ENCODE peak calls at places on chromosomes 2 and 18, in ten cellular contexts. C, O, S, R, V, H, A, U, D and G are unnamed samples.

GRCh38 chr18:72161686-72162085 is 382.5 kb downstream of the CBLN2 start:
- DNase-seq in A (no peak), V (peak; percentile 37), R (no peak), C (no peak), U (no peak), D (no peak), O (no peak), S (no peak), H (no peak), G (no peak)

GRCh38 chr2:189074496-189074895 is 100.3 kb downstream of the COL3A1 start:
- DNase-seq in V (no peak), O (no peak), U (no peak), D (no peak), C (no peak), S (no peak), H (no peak), R (no peak), A (no peak), G (no peak)

GRCh38 chr2:112690853-112691390 is 29.9 kb upstream of the NT5DC4 start:
- DNase-seq in D (peak; percentile 84), H (peak; percentile 46), U (peak; percentile 82), A (peak; percentile 59), O (peak; percentile 76), C (peak; percentile 62), S (peak; percentile 72), R (peak; percentile 66), V (peak; percentile 64), G (peak; percentile 82)

GRCh38 chr2:39739386-39739785 is 39.7 kb downstream of the THUMPD2 start:
- DNase-seq in R (no peak), D (no peak), S (no peak), C (no peak), A (no peak), U (no peak), O (no peak), H (no peak), V (no peak), G (no peak)

GRCh38 chr2:81645750-81646301 is 1341.3 kb upstream of the LRRTM1 start:
- DNase-seq in U (no peak), V (no peak), C (no peak), R (no peak), A (no peak), O (no peak), H (no peak), D (no peak), S (no peak), G (no peak)

GRCh38 chr2:23404426-23404825 is 19.4 kb downstream of the KLHL29 start:
- DNase-seq in H (peak; percentile 31), V (no peak), C (peak; percentile 29), S (peak; percentile 45), R (no peak), A (peak; percentile 91), U (peak; percentile 71), O (peak; percentile 40), D (peak; percentile 63), G (no peak)

GRCh38 chr2:122412360-122412759 is 656.9 kb downstream of the TSN start:
- DNase-seq in D (no peak), V (no peak), U (no peak), O (no peak), H (no peak), A (no peak), S (no peak), C (no peak), R (no peak), G (no peak)

GRCh38 chr18:80103231-80103630 is 5.8 kb upstream of the ADNP2 start:
- DNase-seq in R (no peak), D (no peak), H (no peak), U (peak; percentile 54), S (no peak), C (no peak), V (no peak), A (peak; percentile 69), O (no peak), G (peak; percentile 66)

GRCh38 chr2:219448776-219449476 is 14.3 kb downstream of the SPEG start:
- DNase-seq in V (no peak), R (no peak), S (no peak), C (no peak), H (peak; percentile 75), A (no peak), U (no peak), O (no peak), D (peak; percentile 86), G (peak; percentile 42)

GRCh38 chr2:1590611-1591460 is 153.5 kb downstream of the PXDN start:
- DNase-seq in V (no peak), C (no peak), R (no peak), A (no peak), O (no peak), D (peak; percentile 79), S (no peak), H (peak; percentile 42), U (no peak), G (no peak)

GRCh38 chr2:36478332-36478738 is 119.6 kb downstream of the FEZ2 start:
- DNase-seq in C (peak; percentile 40), A (peak; percentile 96), U (peak; percentile 96), D (no peak), R (no peak), O (peak; percentile 79), V (no peak), H (no peak), S (no peak), G (peak; percentile 72)

GRCh38 chr2:201795608-201796477 is 10.5 kb upstream of the CDK15 start:
- DNase-seq in A (peak; percentile 71), C (peak; percentile 2), O (peak; percentile 55), U (peak; percentile 75), V (peak; percentile 33), H (peak; percentile 78), D (peak; percentile 81), S (no peak), R (no peak), G (no peak)

GRCh38 chr18:44309185-44309584 is 371.5 kb upstream of the SETBP1 start:
- DNase-seq in O (peak; percentile 28), U (peak; percentile 69), D (no peak), V (no peak), A (peak; percentile 15), H (no peak), S (no peak), C (no peak), R (no peak), G (no peak)

GRCh38 chr18:22441638-22442037 is 23.9 kb upstream of the CTAGE1 start:
- DNase-seq in O (no peak), D (no peak), U (no peak), S (no peak), V (no peak), C (no peak), A (no peak), H (no peak), R (no peak), G (no peak)

GRCh38 chr2:58131191-58132011 is 84.8 kb downstream of the VRK2 start:
- DNase-seq in C (no peak), D (no peak), H (no peak), A (peak; percentile 63), V (no peak), R (peak; percentile 52), S (peak; percentile 33), U (peak; percentile 38), O (no peak), G (peak; percentile 56)

DNA sequence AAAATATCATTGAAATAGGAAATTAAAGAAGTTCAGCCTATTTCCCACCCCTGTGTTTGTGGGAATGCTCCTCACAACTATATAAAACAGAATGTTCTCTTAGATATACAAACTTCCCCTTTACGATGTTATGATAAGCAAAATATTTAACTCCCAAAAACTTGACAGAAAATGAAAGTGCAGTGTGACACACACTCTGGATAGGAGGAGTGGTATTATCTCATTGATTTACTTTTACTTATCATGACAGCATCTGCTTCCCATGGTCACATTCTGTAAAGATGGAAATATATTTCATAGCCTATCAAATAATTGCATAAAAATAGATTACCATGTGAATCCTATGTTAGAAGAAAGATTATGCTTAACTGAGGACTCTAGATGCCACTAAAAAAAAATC is 96.6 kb upstream of the STK17B start:
- DNase-seq in D (no peak), A (peak; percentile 48), C (no peak), O (no peak), R (no peak), U (no peak), V (no peak), H (no peak), S (no peak), G (no peak)
- H3K4me3 ChIP-seq in D (no peak overlapping the region), A (no peak overlapping the region), C (no peak overlapping the region), O (no peak overlapping the region), R (no peak overlapping the region), U (no peak overlapping the region), V (no peak overlapping the region), H (no peak overlapping the region), S (no peak overlapping the region), G (no peak overlapping the region)

GRCh38 chr2:95316466-95317122 is 19.4 kb downstream of the KCNIP3 start:
- DNase-seq in V (no peak), U (peak; percentile 81), H (no peak), D (no peak), A (peak; percentile 42), C (no peak), R (no peak), O (peak; percentile 33), S (no peak), G (no peak)
- H3K4me1 ChIP-seq in V (no peaks in the 10 kb centered on the region), U (peaks cover 23% of the 10 kb centered on the region), H (no peaks in the 10 kb centered on the region), D (no peaks in the 10 kb centered on the region), A (peaks cover 9% of the 10 kb centered on the region), C (peaks cover 6% of the 10 kb centered on the region), R (no peaks in the 10 kb centered on the region), O (peaks cover 28% of the 10 kb centered on the region), S (no peaks in the 10 kb centered on the region), G (no peaks in the 10 kb centered on the region)

DNA sequence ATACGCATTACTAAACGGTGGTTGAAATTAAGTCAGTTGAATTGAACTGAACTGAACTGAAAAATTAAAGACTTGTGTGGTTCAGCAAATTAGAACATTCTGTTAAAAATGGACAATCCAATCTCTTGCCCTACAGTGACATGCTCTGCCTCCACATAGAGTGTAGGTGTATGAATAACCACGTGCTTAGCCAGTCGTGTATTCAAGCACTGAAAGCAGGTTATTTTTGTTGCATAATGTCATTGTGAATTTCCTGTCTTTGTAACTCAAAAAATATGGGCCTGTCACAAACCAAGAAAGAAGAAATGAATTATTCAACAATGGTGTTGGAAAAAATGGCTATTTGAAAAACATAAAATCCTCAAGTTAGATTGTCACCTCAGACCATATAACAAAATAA is 440.9 kb downstream of the TXNL1 start:
- DNase-seq in H (no peak), U (no peak), A (no peak), O (no peak), D (no peak), C (no peak), V (no peak), S (no peak), R (no peak), G (no peak)
- H3K9me3 ChIP-seq in H (no peaks in the 10 kb centered on the region), U (no peaks in the 10 kb centered on the region), A (no peaks in the 10 kb centered on the region), O (no peaks in the 10 kb centered on the region), D (no peaks in the 10 kb centered on the region), C (no peaks in the 10 kb centered on the region), V (no peaks in the 10 kb centered on the region), S (no peaks in the 10 kb centered on the region), R (no peaks in the 10 kb centered on the region), G (no peaks in the 10 kb centered on the region)

DNA sequence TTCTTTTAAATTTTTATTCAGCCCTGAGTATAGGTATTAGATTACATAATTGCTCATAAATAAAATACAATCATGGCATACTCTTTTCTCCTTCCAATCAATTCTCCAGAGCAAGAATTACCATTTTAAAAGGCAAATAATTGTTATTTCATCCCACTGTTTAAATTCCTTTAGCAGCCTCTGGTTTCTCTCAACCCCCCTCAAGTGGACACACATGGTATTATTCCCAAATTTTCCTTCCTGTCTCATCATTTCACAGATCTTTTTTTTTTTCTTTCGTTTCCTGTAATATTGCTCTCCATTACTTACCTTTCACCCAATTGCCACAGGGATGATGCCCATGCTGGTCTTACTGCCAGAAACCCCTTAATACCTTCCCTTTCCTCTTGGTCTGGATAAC is 385.2 kb downstream of the RIT2 start:
- DNase-seq in H (no peak), S (no peak), A (no peak), V (no peak), D (no peak), O (no peak), C (no peak), R (no peak), U (peak; percentile 32), G (no peak)
- H3K4me3 ChIP-seq in H (no peak overlapping the region), S (no peak overlapping the region), A (no peak overlapping the region), V (no peak overlapping the region), D (no peak overlapping the region), O (no peak overlapping the region), C (no peak overlapping the region), R (no peak overlapping the region), U (no peak overlapping the region), G (no peak overlapping the region)